ENCODE peak calls at places on chromosomes 4 and X, in six cellular contexts. K is transverse colon, Y is stomach, O is H1, V is GM23338, M is HCT116. W is an unnamed sample. For H3K4me1, the result is how much of the 10 kb centered on the place peaks cover.

GRCh38 chr4:40305329-40306193 is 29.6 kb upstream of the CHRNA9 start:
- DNase-seq in K (peak), Y (no peak), O (no peak), V (no peak), M (no peak), W (no peak)

GRCh38 chrX:15493118-15494082 is at the start of gene PIR:
- DNase-seq in K (peak), Y (peak), O (peak), V (peak), M (peak), W (peak)

GRCh38 chr4:3287271-3287971 is 5.4 kb upstream of the RGS12 start:
- DNase-seq in K (no peak), Y (peak), O (no peak), V (no peak), M (no peak), W (peak)

GRCh38 chrX:72037601-72038000 is 94.1 kb downstream of the RTL5 start:
- DNase-seq in K (no peak), Y (no peak), O (no peak), V (no peak), M (no peak), W (no peak)

GRCh38 chr4:173834151-173834550 is 304.1 kb upstream of the HAND2 start:
- DNase-seq in K (no peak), Y (no peak), O (no peak), V (peak), M (peak), W (no peak)

GRCh38 chr4:25767877-25768475 is 94.8 kb downstream of the SEL1L3 start:
- DNase-seq in K (peak), Y (peak), O (peak), V (peak), M (peak), W (peak)

GRCh38 chr4:80011636-80012236 is 61.3 kb downstream of the ANTXR2 start:
- DNase-seq in K (no peak), Y (no peak), O (no peak), V (no peak), M (no peak), W (no peak)

GRCh38 chrX:120647127-120647526 is 17.3 kb upstream of the C1GALT1C1 start:
- DNase-seq in K (no peak), Y (no peak), O (no peak), V (no peak), M (no peak), W (no peak)

DNA sequence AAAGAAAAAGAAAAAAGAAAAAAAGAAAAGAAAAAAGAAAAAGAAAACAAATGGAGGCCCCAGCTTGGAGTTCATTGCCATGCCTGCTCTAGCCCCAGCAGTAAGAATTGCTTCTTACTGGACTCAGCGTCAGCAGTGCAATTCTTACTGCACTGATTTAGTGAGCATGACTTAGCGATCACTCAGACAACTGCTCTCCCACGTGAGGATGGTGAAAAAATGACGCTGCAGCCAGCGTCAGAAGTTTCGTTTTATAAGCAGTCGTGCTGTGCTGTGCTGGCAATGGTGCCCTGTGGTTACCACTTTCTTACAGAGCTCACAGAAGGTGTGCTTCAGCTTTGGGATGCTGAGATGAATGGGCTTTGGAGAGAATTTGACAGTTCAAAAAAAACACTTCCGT is 68.3 kb upstream of the DDX3X start:
- DNase-seq in K (peak), Y (no peak), O (no peak), V (no peak), M (no peak), W (no peak)
- TF ChIP-seq POLR2AphosphoS5 in K (no peak), Y (peak), O (no peak), V (no peak), M (no peak), W (no peak)

GRCh38 chr4:21184788-21185187 is 484.5 kb downstream of the PACRGL start:
- DNase-seq in K (no peak), Y (no peak), O (no peak), V (peak), M (no peak), W (no peak)
- H3K4me1 ChIP-seq in K (under half), Y (under half), O (under half), V (under half), M (under half), W (under half)

DNA sequence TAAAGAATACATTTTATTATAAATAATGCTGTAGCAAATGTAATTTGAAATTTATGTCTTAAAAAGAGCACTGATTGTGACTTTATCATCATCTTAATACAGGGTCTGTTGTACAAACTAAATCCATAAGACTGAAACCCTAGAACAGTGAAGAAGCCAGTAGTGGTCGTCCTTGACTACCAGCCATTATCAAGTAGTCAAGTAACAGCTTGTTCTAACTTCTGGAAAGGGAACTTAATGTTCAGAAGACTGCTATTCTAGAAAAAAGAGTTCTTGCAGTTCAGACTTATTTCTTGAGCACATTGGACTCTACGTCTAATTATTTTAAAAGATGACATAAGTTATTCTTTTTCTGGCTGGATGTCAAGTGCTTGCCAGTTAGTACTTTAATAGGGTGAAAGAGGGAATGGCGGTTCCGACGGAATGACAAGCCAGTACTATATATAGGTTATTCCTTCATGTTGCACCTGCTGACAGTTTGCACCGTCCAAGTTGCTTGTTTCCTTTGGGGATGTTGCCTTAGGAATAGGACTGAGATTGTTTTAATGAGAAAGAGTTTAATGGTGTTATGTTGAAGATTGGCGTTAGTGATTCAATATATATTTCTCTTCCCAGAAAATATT is 109.9 kb downstream of the RAPGEF2 start:
- DNase-seq in K (no peak), Y (no peak), O (no peak), V (no peak), M (no peak), W (no peak)
- TF ChIP-seq POLR2AphosphoS5 in K (no peak), Y (no peak), O (no peak), V (no peak), M (no peak), W (no peak)

DNA sequence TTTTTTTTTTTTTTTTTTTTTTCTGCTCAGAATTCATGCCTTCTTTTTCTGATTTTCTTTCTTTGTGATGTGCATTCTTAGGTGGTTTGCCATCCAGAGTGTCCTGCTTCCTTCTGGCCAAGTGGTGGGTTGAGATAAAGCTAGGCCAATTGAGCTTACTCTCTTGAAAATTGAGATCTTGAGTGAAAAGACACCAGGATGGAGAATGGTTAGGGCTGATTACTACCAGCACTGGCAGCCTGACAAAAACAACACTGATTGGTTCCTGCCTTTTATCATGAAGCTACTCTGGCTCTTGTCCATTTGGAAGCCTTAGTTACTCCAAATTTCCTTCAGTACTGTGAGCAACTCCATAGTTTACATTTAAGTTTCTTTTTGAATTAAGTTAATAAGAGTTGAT is 404.1 kb downstream of the PPARGC1A start:
- DNase-seq in K (no peak), Y (no peak), O (no peak), V (no peak), M (no peak), W (no peak)
- H3K4me1 ChIP-seq in K (under half), Y (under half), O (under half), V (under half), M (under half), W (under half)

GRCh38 chr4:76342191-76342590 is 35.7 kb downstream of the STBD1 start:
- DNase-seq in K (no peak), Y (no peak), O (no peak), V (no peak), M (no peak), W (no peak)
- TF ChIP-seq POLR2AphosphoS5 in K (no peak), Y (no peak), O (no peak), V (no peak), M (no peak), W (no peak)

GRCh38 chr4:15402974-15403373 is 24.9 kb upstream of the C1QTNF7 start:
- DNase-seq in K (no peak), Y (no peak), O (no peak), V (peak), M (no peak), W (no peak)

GRCh38 chr4:15400911-15401671 is 26.7 kb upstream of the C1QTNF7 start:
- DNase-seq in K (peak), Y (no peak), O (no peak), V (no peak), M (no peak), W (no peak)

GRCh38 chr4:15402146-15402545 is 25.7 kb upstream of the C1QTNF7 start:
- DNase-seq in K (no peak), Y (no peak), O (no peak), V (no peak), M (no peak), W (no peak)

GRCh38 chr4:15400276-15400675 is 27.6 kb upstream of the C1QTNF7 start:
- DNase-seq in K (no peak), Y (no peak), O (no peak), V (no peak), M (no peak), W (no peak)

DNA sequence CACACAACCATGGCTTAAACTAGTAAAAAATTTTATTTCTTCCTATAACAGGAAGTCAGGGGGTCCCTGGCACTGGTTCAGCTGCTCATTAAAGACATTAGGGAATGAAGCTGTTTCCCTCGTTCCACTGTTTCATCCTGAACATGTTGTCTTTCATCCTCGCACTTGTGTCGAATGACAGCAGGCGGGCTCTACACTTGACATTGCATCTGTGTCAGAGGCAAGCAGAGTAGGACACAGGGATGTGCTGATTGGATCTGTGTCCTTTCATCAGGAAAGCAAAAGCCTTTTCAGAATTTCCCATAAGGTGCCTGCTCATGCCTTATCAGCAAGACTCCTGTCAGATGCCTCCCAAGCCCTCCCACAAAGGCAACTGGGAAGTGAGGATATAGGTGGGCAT is 22.8 kb upstream of the C1QTNF7 start:
- DNase-seq in K (no peak), Y (no peak), O (no peak), V (no peak), M (no peak), W (no peak)
- H3K4me1 ChIP-seq in K (under half), Y (under half), O (under half), V (under half), M (under half), W (under half)

DNA sequence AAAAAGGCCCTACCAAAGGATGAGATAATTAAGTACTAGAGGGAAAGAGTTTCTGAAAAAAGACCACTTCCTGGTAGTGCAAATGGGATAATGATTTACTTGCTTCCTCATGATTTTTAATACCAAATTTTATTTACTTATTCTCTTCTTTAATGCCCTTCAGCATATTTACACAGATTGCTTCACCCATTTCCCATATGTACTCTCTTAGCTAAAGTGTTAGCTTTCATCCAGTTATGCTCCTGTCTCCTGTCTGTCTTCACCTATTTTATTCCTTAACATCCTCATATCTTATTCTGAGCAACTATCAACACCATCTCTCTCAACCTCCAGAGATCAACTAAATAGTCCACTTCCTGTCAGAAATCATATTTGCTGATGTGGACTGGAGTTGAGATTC is 183.2 kb upstream of the HS3ST1 start:
- DNase-seq in K (no peak), Y (no peak), O (no peak), V (no peak), M (no peak), W (no peak)
- TF ChIP-seq POLR2AphosphoS5 in K (no peak), Y (no peak), O (no peak), V (no peak), M (no peak), W (no peak)

GRCh38 chr4:99947608-99948007 is 1.2 kb upstream of the DNAJB14 start:
- DNase-seq in K (no peak), Y (no peak), O (no peak), V (no peak), M (no peak), W (no peak)
- H3K4me1 ChIP-seq in K (half or more), Y (half or more), O (under half), V (under half), M (under half), W (under half)

GRCh38 chrX:13662537-13662841 is 9.5 kb downstream of the TCEANC start:
- DNase-seq in K (no peak), Y (no peak), O (no peak), V (no peak), M (no peak), W (no peak)
- TF ChIP-seq POLR2AphosphoS5 in K (peak), Y (no peak), O (no peak), V (no peak), M (no peak), W (no peak)

GRCh38 chrX:1487401-1487800 is 34.7 kb upstream of the ASMTL start:
- DNase-seq in K (no peak), Y (no peak), O (no peak), V (no peak), M (no peak), W (no peak)
- H3K4me1 ChIP-seq in K (under half), Y (under half), O (under half), V (under half), M (under half), W (under half)